ENCODE peak calls at places on chromosomes 2 and 18, in nine cellular contexts. One of them, this sample, is unnamed.

GRCh38 chr2:72032481-72033041 is 115.1 kb downstream of the CYP26B1 start:
- DNase-seq in transverse colon: no peak
- DNase-seq in breast epithelium: no peak
- DNase-seq in spleen: peak; percentile 67
- DNase-seq in K562: no peak
- DNase-seq in HepG2: no peak
- DNase-seq in HL-60: no peak
- DNase-seq in HCT116: no peak
- DNase-seq in sigmoid colon: no peak
- DNase-seq in this sample: no peak

GRCh38 chr18:23519725-23520124 is 16.4 kb downstream of the RMC1 start:
- DNase-seq in transverse colon: no peak
- DNase-seq in breast epithelium: no peak
- DNase-seq in spleen: no peak
- DNase-seq in K562: no peak
- DNase-seq in HepG2: no peak
- DNase-seq in HL-60: no peak
- DNase-seq in HCT116: no peak
- DNase-seq in sigmoid colon: no peak
- DNase-seq in this sample: no peak

GRCh38 chr18:48800877-48801727 is 149.7 kb downstream of the SMAD7 start:
- DNase-seq in transverse colon: peak; percentile 8
- DNase-seq in breast epithelium: no peak
- DNase-seq in spleen: peak; percentile 71
- DNase-seq in K562: no peak
- DNase-seq in HepG2: no peak
- DNase-seq in HL-60: no peak
- DNase-seq in HCT116: no peak
- DNase-seq in sigmoid colon: peak; percentile 40
- DNase-seq in this sample: peak; percentile 18

GRCh38 chr2:42385225-42385624 is 24.2 kb upstream of the COX7A2L start:
- DNase-seq in transverse colon: peak; percentile 53
- DNase-seq in breast epithelium: no peak
- DNase-seq in spleen: no peak
- DNase-seq in K562: peak; percentile 47
- DNase-seq in HepG2: peak; percentile 58
- DNase-seq in HL-60: no peak
- DNase-seq in HCT116: no peak
- DNase-seq in sigmoid colon: no peak
- DNase-seq in this sample: no peak

GRCh38 chr2:106147665-106148064 is 46.4 kb downstream of the UXS1 start:
- DNase-seq in transverse colon: no peak
- DNase-seq in breast epithelium: no peak
- DNase-seq in spleen: no peak
- DNase-seq in K562: no peak
- DNase-seq in HepG2: no peak
- DNase-seq in HL-60: no peak
- DNase-seq in HCT116: no peak
- DNase-seq in sigmoid colon: no peak
- DNase-seq in this sample: no peak

GRCh38 chr2:219514196-219514761 is at the start of gene ASIC4:
- DNase-seq in transverse colon: no peak
- DNase-seq in breast epithelium: no peak
- DNase-seq in spleen: no peak
- DNase-seq in K562: peak; percentile 94
- DNase-seq in HepG2: no peak
- DNase-seq in HL-60: peak; percentile 54
- DNase-seq in HCT116: no peak
- DNase-seq in sigmoid colon: no peak
- DNase-seq in this sample: no peak

GRCh38 chr2:99067871-99068270 is 73.6 kb upstream of the C2orf15 start:
- DNase-seq in transverse colon: no peak
- DNase-seq in breast epithelium: no peak
- DNase-seq in spleen: no peak
- DNase-seq in K562: no peak
- DNase-seq in HepG2: no peak
- DNase-seq in HL-60: peak; percentile 39
- DNase-seq in HCT116: no peak
- DNase-seq in sigmoid colon: no peak
- DNase-seq in this sample: no peak

GRCh38 chr2:99480390-99480789 is 9.4 kb downstream of the REV1 start:
- DNase-seq in transverse colon: no peak
- DNase-seq in breast epithelium: no peak
- DNase-seq in spleen: no peak
- DNase-seq in K562: no peak
- DNase-seq in HepG2: no peak
- DNase-seq in HL-60: no peak
- DNase-seq in HCT116: no peak
- DNase-seq in sigmoid colon: no peak
- DNase-seq in this sample: no peak

GRCh38 chr2:223314831-223315230 is 262.8 kb downstream of the KCNE4 start:
- DNase-seq in transverse colon: no peak
- DNase-seq in breast epithelium: no peak
- DNase-seq in spleen: no peak
- DNase-seq in K562: no peak
- DNase-seq in HepG2: no peak
- DNase-seq in HL-60: no peak
- DNase-seq in HCT116: no peak
- DNase-seq in sigmoid colon: no peak
- DNase-seq in this sample: no peak

GRCh38 chr18:13239557-13239956 is 21.0 kb downstream of the LDLRAD4 start:
- DNase-seq in transverse colon: no peak
- DNase-seq in breast epithelium: peak; percentile 15
- DNase-seq in spleen: peak; percentile 49
- DNase-seq in K562: no peak
- DNase-seq in HepG2: no peak
- DNase-seq in HL-60: no peak
- DNase-seq in HCT116: no peak
- DNase-seq in sigmoid colon: no peak
- DNase-seq in this sample: no peak

GRCh38 chr2:200081221-200081620 is 125.8 kb downstream of the MAIP1 start:
- DNase-seq in transverse colon: no peak
- DNase-seq in breast epithelium: no peak
- DNase-seq in spleen: no peak
- DNase-seq in K562: no peak
- DNase-seq in HepG2: no peak
- DNase-seq in HL-60: no peak
- DNase-seq in HCT116: no peak
- DNase-seq in sigmoid colon: no peak
- DNase-seq in this sample: no peak

GRCh38 chr2:177192788-177193187 is 19.8 kb upstream of the HNRNPA3 start:
- DNase-seq in transverse colon: no peak
- DNase-seq in breast epithelium: no peak
- DNase-seq in spleen: no peak
- DNase-seq in K562: no peak
- DNase-seq in HepG2: no peak
- DNase-seq in HL-60: no peak
- DNase-seq in HCT116: no peak
- DNase-seq in sigmoid colon: no peak
- DNase-seq in this sample: no peak

GRCh38 chr2:225027061-225027762 is 15.1 kb downstream of the DOCK10 start:
- DNase-seq in transverse colon: no peak
- DNase-seq in breast epithelium: no peak
- DNase-seq in spleen: no peak
- DNase-seq in K562: no peak
- DNase-seq in HepG2: no peak
- DNase-seq in HL-60: peak; percentile 37
- DNase-seq in HCT116: no peak
- DNase-seq in sigmoid colon: no peak
- DNase-seq in this sample: no peak

GRCh38 chr18:48547456-48548403 is 8.9 kb downstream of the CTIF start:
- DNase-seq in transverse colon: no peak
- DNase-seq in breast epithelium: peak; percentile 80
- DNase-seq in spleen: no peak
- DNase-seq in K562: peak; percentile 30
- DNase-seq in HepG2: no peak
- DNase-seq in HL-60: no peak
- DNase-seq in HCT116: no peak
- DNase-seq in sigmoid colon: no peak
- DNase-seq in this sample: no peak

GRCh38 chr2:118714115-118714514 is 133.3 kb downstream of the EN1 start:
- DNase-seq in transverse colon: no peak
- DNase-seq in breast epithelium: no peak
- DNase-seq in spleen: no peak
- DNase-seq in K562: no peak
- DNase-seq in HepG2: no peak
- DNase-seq in HL-60: no peak
- DNase-seq in HCT116: no peak
- DNase-seq in sigmoid colon: no peak
- DNase-seq in this sample: no peak
- TF ChIP-seq POLR2AphosphoS5 in transverse colon: no peak
- TF ChIP-seq POLR2AphosphoS5 in breast epithelium: no peak
- TF ChIP-seq POLR2AphosphoS5 in spleen: no peak
- TF ChIP-seq POLR2AphosphoS5 in K562: no peak
- TF ChIP-seq POLR2AphosphoS5 in HepG2: no peak
- TF ChIP-seq POLR2AphosphoS5 in HL-60: no peak
- TF ChIP-seq POLR2AphosphoS5 in HCT116: no peak
- TF ChIP-seq POLR2AphosphoS5 in sigmoid colon: no peak
- TF ChIP-seq POLR2AphosphoS5 in this sample: no peak

DNA sequence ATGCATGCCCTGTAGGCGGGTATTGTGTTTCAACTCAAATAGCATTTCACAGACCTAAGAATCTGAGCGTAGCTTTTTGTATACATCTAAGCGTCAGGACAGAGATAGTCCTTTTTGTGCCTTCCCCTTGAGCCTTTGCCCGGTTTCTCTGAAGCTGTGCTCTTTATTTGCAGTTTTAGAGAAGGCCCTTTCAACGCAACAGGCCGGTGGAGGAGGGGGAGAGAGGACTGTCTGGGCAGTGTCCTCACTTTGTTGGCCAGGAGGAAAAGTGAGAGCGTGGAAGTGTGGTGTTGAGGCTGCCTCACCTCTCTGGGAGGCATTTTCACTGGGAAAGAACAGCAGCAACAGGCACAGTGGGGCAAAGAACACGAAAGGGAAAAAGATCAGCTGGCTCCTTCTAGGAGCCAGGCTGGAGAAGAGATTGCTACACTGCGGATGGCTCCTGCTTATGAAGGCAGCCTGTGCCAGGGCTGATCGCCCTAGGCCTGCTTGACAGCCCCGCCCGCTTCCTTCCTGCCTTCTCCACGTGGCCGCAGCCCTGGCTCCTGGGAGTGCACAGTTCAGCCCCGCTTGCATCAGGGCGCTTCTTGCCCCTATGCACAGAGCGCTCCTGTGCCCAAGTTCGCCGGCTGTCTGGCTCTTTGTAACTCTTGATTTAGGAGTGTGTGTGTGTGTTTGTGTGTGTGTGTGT is 195.6 kb upstream of the POU3F3 start:
- DNase-seq in transverse colon: peak; percentile 12
- DNase-seq in breast epithelium: peak; percentile 21
- DNase-seq in spleen: peak; percentile 86
- DNase-seq in K562: no peak
- DNase-seq in HepG2: no peak
- DNase-seq in HL-60: peak; percentile 82
- DNase-seq in HCT116: no peak
- DNase-seq in sigmoid colon: no peak
- DNase-seq in this sample: no peak
- TF ChIP-seq POLR2AphosphoS5 in transverse colon: no peak
- TF ChIP-seq POLR2AphosphoS5 in breast epithelium: no peak
- TF ChIP-seq POLR2AphosphoS5 in spleen: no peak
- TF ChIP-seq POLR2AphosphoS5 in K562: no peak
- TF ChIP-seq POLR2AphosphoS5 in HepG2: no peak
- TF ChIP-seq POLR2AphosphoS5 in HL-60: no peak
- TF ChIP-seq POLR2AphosphoS5 in HCT116: no peak
- TF ChIP-seq POLR2AphosphoS5 in sigmoid colon: no peak
- TF ChIP-seq POLR2AphosphoS5 in this sample: no peak

GRCh38 chr2:46873632-46874068 is 42.0 kb downstream of the MCFD2 start:
- DNase-seq in transverse colon: peak; percentile 73
- DNase-seq in breast epithelium: peak; percentile 81
- DNase-seq in spleen: no peak
- DNase-seq in K562: peak; percentile 85
- DNase-seq in HepG2: peak; percentile 42
- DNase-seq in HL-60: peak; percentile 64
- DNase-seq in HCT116: peak; percentile 76
- DNase-seq in sigmoid colon: peak; percentile 94
- DNase-seq in this sample: peak; percentile 59
- TF ChIP-seq POLR2AphosphoS5 in transverse colon: peak; percentile 80
- TF ChIP-seq POLR2AphosphoS5 in breast epithelium: no peak
- TF ChIP-seq POLR2AphosphoS5 in spleen: peak; percentile 34
- TF ChIP-seq POLR2AphosphoS5 in K562: no peak
- TF ChIP-seq POLR2AphosphoS5 in HepG2: no peak
- TF ChIP-seq POLR2AphosphoS5 in HL-60: no peak
- TF ChIP-seq POLR2AphosphoS5 in HCT116: peak; percentile 38
- TF ChIP-seq POLR2AphosphoS5 in sigmoid colon: peak; percentile 90
- TF ChIP-seq POLR2AphosphoS5 in this sample: peak; percentile 52

GRCh38 chr2:66236816-66237469 is 198.0 kb upstream of the MEIS1 start:
- DNase-seq in transverse colon: no peak
- DNase-seq in breast epithelium: no peak
- DNase-seq in spleen: no peak
- DNase-seq in K562: no peak
- DNase-seq in HepG2: no peak
- DNase-seq in HL-60: no peak
- DNase-seq in HCT116: no peak
- DNase-seq in sigmoid colon: no peak
- DNase-seq in this sample: no peak

GRCh38 chr2:66237470-66238354 is 197.2 kb upstream of the MEIS1 start:
- DNase-seq in transverse colon: no peak
- DNase-seq in breast epithelium: no peak
- DNase-seq in spleen: no peak
- DNase-seq in K562: no peak
- DNase-seq in HepG2: no peak
- DNase-seq in HL-60: no peak
- DNase-seq in HCT116: no peak
- DNase-seq in sigmoid colon: no peak
- DNase-seq in this sample: no peak

GRCh38 chr2:66239655-66240054 is 195.3 kb upstream of the MEIS1 start:
- DNase-seq in transverse colon: no peak
- DNase-seq in breast epithelium: no peak
- DNase-seq in spleen: no peak
- DNase-seq in K562: no peak
- DNase-seq in HepG2: no peak
- DNase-seq in HL-60: no peak
- DNase-seq in HCT116: no peak
- DNase-seq in sigmoid colon: peak; percentile 84
- DNase-seq in this sample: no peak

GRCh38 chr2:66240284-66240683 is 194.6 kb upstream of the MEIS1 start:
- DNase-seq in transverse colon: no peak
- DNase-seq in breast epithelium: peak; percentile 44
- DNase-seq in spleen: no peak
- DNase-seq in K562: no peak
- DNase-seq in HepG2: no peak
- DNase-seq in HL-60: no peak
- DNase-seq in HCT116: no peak
- DNase-seq in sigmoid colon: peak; percentile 68
- DNase-seq in this sample: no peak

GRCh38 chr2:66242099-66242498 is 192.8 kb upstream of the MEIS1 start:
- DNase-seq in transverse colon: no peak
- DNase-seq in breast epithelium: no peak
- DNase-seq in spleen: no peak
- DNase-seq in K562: no peak
- DNase-seq in HepG2: no peak
- DNase-seq in HL-60: no peak
- DNase-seq in HCT116: no peak
- DNase-seq in sigmoid colon: no peak
- DNase-seq in this sample: no peak
- TF ChIP-seq POLR2AphosphoS5 in transverse colon: no peak
- TF ChIP-seq POLR2AphosphoS5 in breast epithelium: no peak
- TF ChIP-seq POLR2AphosphoS5 in spleen: no peak
- TF ChIP-seq POLR2AphosphoS5 in K562: no peak
- TF ChIP-seq POLR2AphosphoS5 in HepG2: no peak
- TF ChIP-seq POLR2AphosphoS5 in HL-60: no peak
- TF ChIP-seq POLR2AphosphoS5 in HCT116: no peak
- TF ChIP-seq POLR2AphosphoS5 in sigmoid colon: no peak
- TF ChIP-seq POLR2AphosphoS5 in this sample: no peak